ENCODE peak calls at places on chromosomes 5 and 9, in four cellular contexts. One of them, this sample, is unnamed. For H3K4me1, the result is how much of the 10 kb centered on the place peaks cover.

GRCh38 chr5:65198777-65199120 is 283.0 kb downstream of the ADAMTS6 start:
- DNase-seq in spleen: no peak
- DNase-seq in sigmoid colon: no peak
- DNase-seq in SK-N-SH: no peak
- DNase-seq in this sample: no peak

GRCh38 chr5:109453251-109453650 is 43.5 kb upstream of the PJA2 start:
- DNase-seq in spleen: no peak
- DNase-seq in sigmoid colon: no peak
- DNase-seq in SK-N-SH: no peak
- DNase-seq in this sample: no peak

GRCh38 chr5:154712518-154713437 is 42.4 kb upstream of the LARP1 start:
- DNase-seq in spleen: no peak
- DNase-seq in sigmoid colon: peak
- DNase-seq in SK-N-SH: no peak
- DNase-seq in this sample: peak

GRCh38 chr9:96113045-96113444 is 188.9 kb downstream of the HSD17B3 start:
- DNase-seq in spleen: no peak
- DNase-seq in sigmoid colon: no peak
- DNase-seq in SK-N-SH: no peak
- DNase-seq in this sample: no peak

GRCh38 chr5:141958113-141958512 is at the start of gene PCDH12:
- DNase-seq in spleen: peak
- DNase-seq in sigmoid colon: peak
- DNase-seq in SK-N-SH: peak
- DNase-seq in this sample: no peak

GRCh38 chr5:72178910-72179815 is 71.9 kb downstream of the MAP1B start:
- DNase-seq in spleen: no peak
- DNase-seq in sigmoid colon: peak
- DNase-seq in SK-N-SH: peak
- DNase-seq in this sample: peak

GRCh38 chr5:170523129-170523497 is 19.3 kb downstream of the KCNIP1 start:
- DNase-seq in spleen: no peak
- DNase-seq in sigmoid colon: no peak
- DNase-seq in SK-N-SH: peak
- DNase-seq in this sample: no peak

GRCh38 chr9:82021198-82021597 is 32.6 kb downstream of the SPATA31D1 start:
- DNase-seq in spleen: no peak
- DNase-seq in sigmoid colon: peak
- DNase-seq in SK-N-SH: no peak
- DNase-seq in this sample: peak

GRCh38 chr5:102583663-102584062 is 84.9 kb upstream of the SLCO6A1 start:
- DNase-seq in spleen: no peak
- DNase-seq in sigmoid colon: no peak
- DNase-seq in SK-N-SH: peak
- DNase-seq in this sample: no peak

GRCh38 chr9:93603011-93603410 is 26.6 kb downstream of the PHF2 start:
- DNase-seq in spleen: no peak
- DNase-seq in sigmoid colon: no peak
- DNase-seq in SK-N-SH: no peak
- DNase-seq in this sample: no peak

GRCh38 chr5:142670811-142671210 is 15.1 kb downstream of the FGF1 start:
- DNase-seq in spleen: no peak
- DNase-seq in sigmoid colon: no peak
- DNase-seq in SK-N-SH: no peak
- DNase-seq in this sample: no peak

GRCh38 chr9:127742435-127743088 is 7.5 kb upstream of the TOR2A start:
- DNase-seq in spleen: no peak
- DNase-seq in sigmoid colon: peak
- DNase-seq in SK-N-SH: peak
- DNase-seq in this sample: no peak

GRCh38 chr5:19859020-19859419 is 129.0 kb downstream of the CDH18 start:
- DNase-seq in spleen: no peak
- DNase-seq in sigmoid colon: no peak
- DNase-seq in SK-N-SH: no peak
- DNase-seq in this sample: no peak

DNA sequence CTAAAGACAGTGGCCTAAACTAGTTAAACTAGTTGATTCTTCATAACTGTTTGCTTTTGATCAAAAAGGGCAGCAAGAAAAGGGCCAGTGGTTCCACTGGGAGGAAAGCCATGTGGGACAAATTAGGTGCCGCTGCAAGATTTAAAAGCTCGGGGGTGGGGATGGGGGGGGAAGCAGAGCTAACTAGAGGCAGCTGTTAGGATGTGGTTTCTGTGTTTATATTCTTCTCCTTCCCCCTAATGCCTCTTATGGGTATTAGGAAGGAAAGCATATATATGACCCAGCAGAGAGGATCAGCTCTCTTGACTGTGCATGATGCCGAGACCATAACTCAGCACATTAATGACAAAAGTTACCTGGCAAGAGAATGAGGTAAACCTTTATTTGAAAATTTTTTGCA is 65.7 kb downstream of the EFNA5 start:
- DNase-seq in spleen: no peak
- DNase-seq in sigmoid colon: no peak
- DNase-seq in SK-N-SH: peak
- DNase-seq in this sample: no peak
- TF ChIP-seq POLR2AphosphoS5 in spleen: no peak
- TF ChIP-seq POLR2AphosphoS5 in sigmoid colon: no peak
- TF ChIP-seq POLR2AphosphoS5 in SK-N-SH: no peak
- TF ChIP-seq POLR2AphosphoS5 in this sample: no peak

GRCh38 chr5:52995095-52995494 is 5.9 kb downstream of the ITGA2 start:
- DNase-seq in spleen: no peak
- DNase-seq in sigmoid colon: no peak
- DNase-seq in SK-N-SH: no peak
- DNase-seq in this sample: no peak
- H3K4me1 ChIP-seq in spleen: under half
- H3K4me1 ChIP-seq in sigmoid colon: under half
- H3K4me1 ChIP-seq in SK-N-SH: under half
- H3K4me1 ChIP-seq in this sample: under half

GRCh38 chr9:73153793-73154227 is 2.1 kb downstream of the ANXA1 start:
- DNase-seq in spleen: no peak
- DNase-seq in sigmoid colon: no peak
- DNase-seq in SK-N-SH: no peak
- DNase-seq in this sample: no peak
- TF ChIP-seq POLR2AphosphoS5 in spleen: no peak
- TF ChIP-seq POLR2AphosphoS5 in sigmoid colon: no peak
- TF ChIP-seq POLR2AphosphoS5 in SK-N-SH: no peak
- TF ChIP-seq POLR2AphosphoS5 in this sample: no peak

GRCh38 chr9:98610711-98611110 is 98.0 kb downstream of the GABBR2 start:
- DNase-seq in spleen: peak
- DNase-seq in sigmoid colon: no peak
- DNase-seq in SK-N-SH: no peak
- DNase-seq in this sample: no peak
- H3K4me1 ChIP-seq in spleen: under half
- H3K4me1 ChIP-seq in sigmoid colon: under half
- H3K4me1 ChIP-seq in SK-N-SH: under half
- H3K4me1 ChIP-seq in this sample: under half

GRCh38 chr5:138465288-138466057 is at the start of gene EGR1:
- DNase-seq in spleen: peak
- DNase-seq in sigmoid colon: peak
- DNase-seq in SK-N-SH: peak
- DNase-seq in this sample: peak
- TF ChIP-seq POLR2AphosphoS5 in spleen: peak
- TF ChIP-seq POLR2AphosphoS5 in sigmoid colon: peak
- TF ChIP-seq POLR2AphosphoS5 in SK-N-SH: peak
- TF ChIP-seq POLR2AphosphoS5 in this sample: peak

GRCh38 chr9:132434875-132435274 is 24.9 kb downstream of the CFAP77 start:
- DNase-seq in spleen: no peak
- DNase-seq in sigmoid colon: no peak
- DNase-seq in SK-N-SH: no peak
- DNase-seq in this sample: no peak
- H3K4me1 ChIP-seq in spleen: under half
- H3K4me1 ChIP-seq in sigmoid colon: under half
- H3K4me1 ChIP-seq in SK-N-SH: under half
- H3K4me1 ChIP-seq in this sample: under half

DNA sequence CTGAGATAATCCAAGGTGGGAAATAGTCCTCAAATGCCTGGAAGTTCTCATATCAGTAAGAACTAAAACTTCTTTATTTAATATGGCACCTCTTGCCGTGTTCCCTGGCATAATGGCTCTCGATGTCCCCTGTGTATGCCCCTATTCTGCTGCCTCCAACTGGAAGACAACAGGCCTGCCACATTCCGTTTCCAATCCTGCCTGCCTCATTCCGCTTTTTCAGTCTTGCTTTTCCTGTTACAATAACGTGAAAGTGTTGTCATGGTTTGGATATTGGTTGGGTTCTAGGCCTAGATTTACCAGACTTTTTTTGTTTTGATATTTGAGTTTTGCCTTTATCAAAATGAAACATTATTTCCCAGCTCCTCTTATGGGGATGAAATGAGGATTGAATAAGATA is 98.2 kb downstream of the FOCAD start:
- DNase-seq in spleen: no peak
- DNase-seq in sigmoid colon: no peak
- DNase-seq in SK-N-SH: no peak
- DNase-seq in this sample: no peak
- TF ChIP-seq POLR2AphosphoS5 in spleen: no peak
- TF ChIP-seq POLR2AphosphoS5 in sigmoid colon: no peak
- TF ChIP-seq POLR2AphosphoS5 in SK-N-SH: no peak
- TF ChIP-seq POLR2AphosphoS5 in this sample: no peak